ENCODE peak calls at places on chromosomes 5 and 9, in five cellular contexts. H is breast epithelium, A is right lobe of liver, T is hepatocyte, Y is astrocyte of the cerebellum. M is an unnamed sample.

GRCh38 chr5:36870399-36871040 is 6.0 kb upstream of the NIPBL start:
- DNase-seq in H (no peak), A (no peak), T (peak; percentile 81), Y (peak; percentile 69), M (no peak)

GRCh38 chr5:98775962-98776687 is 2.7 kb downstream of the RGMB start:
- DNase-seq in H (no peak), A (no peak), T (no peak), Y (no peak), M (no peak)

GRCh38 chr5:108078882-108079281 is 303.0 kb downstream of the FBXL17 start:
- DNase-seq in H (no peak), A (no peak), T (no peak), Y (no peak), M (no peak)

GRCh38 chr9:73685786-73686185 is 534.1 kb downstream of the ANXA1 start:
- DNase-seq in H (no peak), A (no peak), T (no peak), Y (no peak), M (no peak)

GRCh38 chr5:123549256-123549904 is 37.4 kb downstream of the CSNK1G3 start:
- DNase-seq in H (no peak), A (no peak), T (no peak), Y (no peak), M (no peak)

GRCh38 chr5:51829691-51830090 is 446.4 kb downstream of the ISL1 start:
- DNase-seq in H (no peak), A (no peak), T (no peak), Y (no peak), M (no peak)

GRCh38 chr9:3237121-3237520 is 288.7 kb downstream of the RFX3 start:
- DNase-seq in H (no peak), A (no peak), T (no peak), Y (no peak), M (no peak)

GRCh38 chr5:67182406-67182805 is 14.2 kb downstream of the CD180 start:
- DNase-seq in H (peak; percentile 66), A (no peak), T (peak; percentile 77), Y (peak; percentile 24), M (peak; percentile 41)

GRCh38 chr5:16932401-16932800 is 3.7 kb downstream of the MYO10 start:
- DNase-seq in H (no peak), A (no peak), T (no peak), Y (no peak), M (no peak)

GRCh38 chr9:4590430-4591122 is 71.5 kb upstream of the PLPP6 start:
- DNase-seq in H (no peak), A (no peak), T (no peak), Y (no peak), M (no peak)

GRCh38 chr5:139964266-139964993 is 78.7 kb downstream of the NRG2 start:
- DNase-seq in H (no peak), A (no peak), T (no peak), Y (no peak), M (no peak)

GRCh38 chr5:139659673-139660072 is 11.5 kb downstream of the CXXC5 start:
- DNase-seq in H (no peak), A (no peak), T (no peak), Y (no peak), M (no peak)

GRCh38 chr5:23105021-23105420 is 251.9 kb upstream of the CDH12 start:
- DNase-seq in H (no peak), A (no peak), T (no peak), Y (no peak), M (no peak)

GRCh38 chr5:18394154-18394804 is 760.0 kb downstream of the TAF11L14 start:
- DNase-seq in H (no peak), A (peak; percentile 49), T (peak; percentile 79), Y (peak; percentile 62), M (no peak)

GRCh38 chr9:87518702-87519335 is 21.2 kb downstream of the DAPK1 start:
- DNase-seq in H (no peak), A (peak; percentile 74), T (peak; percentile 65), Y (no peak), M (no peak)

GRCh38 chr9:94112716-94113465 is 28.6 kb downstream of the PTPDC1 start:
- DNase-seq in H (no peak), A (no peak), T (peak; percentile 14), Y (no peak), M (no peak)

GRCh38 chr9:136052433-136052880 is 42.6 kb downstream of the NACC2 start:
- DNase-seq in H (no peak), A (peak; percentile 46), T (peak; percentile 55), Y (no peak), M (no peak)

GRCh38 chr5:139725073-139725830 is 70.4 kb upstream of the PSD2 start:
- DNase-seq in H (no peak), A (no peak), T (peak; percentile 86), Y (no peak), M (no peak)

GRCh38 chr5:141742866-141743651 is 61.0 kb upstream of the ARAP3 start:
- DNase-seq in H (no peak), A (no peak), T (peak; percentile 74), Y (peak; percentile 5), M (no peak)

GRCh38 chr5:7876867-7877266 is 7.9 kb downstream of the MTRR start:
- DNase-seq in H (no peak), A (no peak), T (no peak), Y (no peak), M (no peak)

GRCh38 chr9:17116400-17116837 is 18.4 kb upstream of the CNTLN start:
- DNase-seq in H (no peak), A (no peak), T (peak; percentile 54), Y (no peak), M (no peak)

GRCh38 chr9:115367321-115367720 is 249.4 kb upstream of the TNC start:
- DNase-seq in H (no peak), A (no peak), T (no peak), Y (no peak), M (no peak)

GRCh38 chr9:127494304-127494702 is 43.0 kb downstream of the LRSAM1 start:
- DNase-seq in H (no peak), A (no peak), T (no peak), Y (no peak), M (no peak)

GRCh38 chr5:56900858-56901578 is 8.4 kb upstream of the SETD9 start:
- DNase-seq in H (no peak), A (no peak), T (peak; percentile 44), Y (peak; percentile 5), M (no peak)

GRCh38 chr5:67986761-67987160 is 228.8 kb upstream of the PIK3R1 start:
- DNase-seq in H (no peak), A (no peak), T (no peak), Y (no peak), M (no peak)

GRCh38 chr9:125410522-125410894 is 148.9 kb downstream of the GAPVD1 start:
- DNase-seq in H (no peak), A (no peak), T (no peak), Y (no peak), M (no peak)

GRCh38 chr5:162591724-162592123 is 524.2 kb downstream of the GABRG2 start:
- DNase-seq in H (no peak), A (no peak), T (no peak), Y (no peak), M (no peak)

GRCh38 chr5:162593881-162594280 is 526.3 kb downstream of the GABRG2 start:
- DNase-seq in H (no peak), A (no peak), T (no peak), Y (no peak), M (no peak)
- TF ChIP-seq CTCF in H (no peak), A (peak; percentile 32), T (peak; percentile 15), Y (peak; percentile 5), M (no peak)

GRCh38 chr5:176660860-176661641 is 13.8 kb downstream of the TSPAN17 start:
- DNase-seq in H (peak; percentile 31), A (peak; percentile 73), T (peak; percentile 89), Y (peak; percentile 42), M (no peak)

GRCh38 chr5:176659440-176659839 is 12.2 kb downstream of the TSPAN17 start:
- DNase-seq in H (no peak), A (no peak), T (no peak), Y (no peak), M (no peak)

GRCh38 chr5:176661676-176662075 is 14.4 kb downstream of the TSPAN17 start:
- DNase-seq in H (no peak), A (no peak), T (no peak), Y (no peak), M (no peak)

GRCh38 chr5:176659860-176660461 is 12.7 kb downstream of the TSPAN17 start:
- DNase-seq in H (no peak), A (no peak), T (no peak), Y (no peak), M (no peak)

DNA sequence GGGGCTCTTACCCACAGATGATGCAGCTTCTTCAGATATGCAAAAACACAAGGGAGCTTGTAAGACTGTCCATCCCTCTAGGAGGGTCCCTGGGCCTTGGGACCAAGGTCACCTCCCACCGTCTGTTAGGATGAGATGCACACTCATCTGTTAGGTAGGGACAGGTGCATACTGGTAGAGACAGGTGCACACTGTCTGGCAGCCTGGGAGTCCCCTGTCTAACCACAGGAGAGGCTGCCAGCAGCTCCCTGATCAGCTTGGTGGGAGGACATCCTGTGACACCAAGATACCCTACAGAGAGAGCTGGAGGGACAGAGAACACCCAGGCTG is 13.2 kb downstream of the TSPAN17 start:
- DNase-seq in H (no peak), A (no peak), T (no peak), Y (no peak), M (no peak)
- TF ChIP-seq CTCF in H (no peak), A (no peak), T (no peak), Y (no peak), M (no peak)

DNA sequence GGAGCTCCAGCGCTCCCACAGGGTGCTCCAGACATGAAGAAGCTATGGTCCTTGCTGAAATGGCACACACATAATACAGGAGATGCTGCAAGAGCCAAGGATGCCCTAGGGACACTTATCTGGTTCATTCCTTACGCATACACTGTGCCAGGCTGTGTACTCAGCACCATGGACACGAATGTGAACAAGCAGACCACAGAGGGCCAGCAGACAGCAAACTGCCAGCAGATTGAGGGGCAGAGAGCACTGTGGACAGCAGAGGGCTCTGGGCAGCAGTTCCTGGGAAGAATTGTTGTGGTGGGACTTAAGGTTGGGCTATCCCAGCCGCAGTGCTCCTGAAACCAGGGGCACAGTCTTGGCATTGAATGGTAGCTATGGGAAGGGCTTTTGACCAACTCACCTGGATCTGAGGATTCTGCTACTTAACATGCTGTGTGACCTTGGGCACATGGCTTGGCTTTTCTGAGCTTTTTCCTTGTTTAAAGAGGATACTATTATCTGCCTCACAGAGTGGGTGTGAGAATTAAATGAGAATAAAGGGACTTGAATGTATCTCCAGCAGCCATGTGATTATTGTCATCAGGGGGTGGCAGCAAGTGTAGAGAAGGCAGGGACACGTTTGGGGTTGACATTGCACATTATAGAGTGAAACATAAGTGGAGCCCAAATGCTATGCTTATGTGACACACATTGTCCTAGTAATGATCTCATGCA is 30.0 kb downstream of the PPARGC1B start:
- DNase-seq in H (no peak), A (no peak), T (no peak), Y (no peak), M (no peak)
- TF ChIP-seq CTCF in H (no peak), A (no peak), T (no peak), Y (peak; percentile 19), M (no peak)

DNA sequence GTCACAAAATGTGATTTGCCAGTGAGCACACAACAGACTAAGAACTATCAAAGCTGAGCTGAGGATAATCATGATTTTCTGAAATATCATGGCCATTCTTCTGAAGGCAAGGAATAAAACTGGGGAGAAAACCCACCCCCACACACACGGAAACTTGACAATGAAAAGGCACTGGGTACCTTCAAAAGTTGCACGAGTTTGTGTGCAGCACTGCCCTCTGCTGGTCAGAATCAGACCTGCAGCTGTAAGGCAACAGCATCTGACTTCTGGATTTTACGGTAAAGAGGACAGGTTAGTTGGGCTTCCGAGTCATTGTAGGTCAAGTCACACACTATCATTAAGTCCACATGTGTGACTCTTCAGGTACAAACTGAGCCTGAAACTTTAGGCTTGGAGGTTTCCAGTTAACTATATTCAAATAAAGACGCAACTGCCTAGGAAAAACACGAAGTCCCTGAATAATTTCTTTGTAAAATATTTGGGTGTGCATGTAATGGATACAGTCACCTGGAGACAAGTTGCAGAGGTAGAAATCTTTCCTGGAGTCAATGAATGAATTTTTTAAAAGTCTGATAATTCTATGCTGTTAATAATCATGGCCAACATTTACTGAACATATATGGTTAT is 132.9 kb downstream of the MTX3 start:
- DNase-seq in H (peak; percentile 36), A (peak; percentile 74), T (peak; percentile 75), Y (peak; percentile 43), M (no peak)
- TF ChIP-seq CTCF in H (peak; percentile 89), A (peak; percentile 92), T (peak; percentile 99), Y (peak; percentile 97), M (peak; percentile 88)

M was measured in AG09309.